ENCODE peak calls at places on chromosomes 12 and 14, in nine cellular contexts. V is IMR-90; J is cardiac fibroblast; P is astrocyte of the spinal cord; G is activated CD8-positive, alpha-beta memory T cell treated with anti-CD3 and anti-CD28 coated beads for 1 hour; X is NCI-H345; H is astrocyte; M is GM18507; S is posterior cingulate gyrus. L is an unnamed sample.

GRCh38 chr14:78848234-78848820 is 678.2 kb downstream of the NRXN3 start:
- DNase-seq in V (peak), P (peak), S (peak), M (no peak), X (peak), J (peak), H (peak), G (no peak), L (no peak)

GRCh38 chr12:7637641-7638040 is 28.1 kb downstream of the APOBEC1 start:
- DNase-seq in S (no peak), G (no peak), P (no peak), J (no peak), X (no peak), V (no peak), M (no peak), H (no peak), L (no peak)

GRCh38 chr14:63650336-63650952 is 8.8 kb upstream of the WDR89 start:
- DNase-seq in X (no peak), V (peak), J (peak), M (no peak), H (no peak), P (no peak), G (peak), S (no peak), L (peak)

GRCh38 chr14:75724414-75725204 is 63.6 kb downstream of the TTLL5 start:
- DNase-seq in H (no peak), S (no peak), V (no peak), M (no peak), X (no peak), J (no peak), P (no peak), G (no peak), L (no peak)

GRCh38 chr12:63766498-63766897 is 13.2 kb upstream of the RXYLT1 start:
- DNase-seq in V (no peak), S (no peak), J (no peak), X (no peak), M (no peak), P (no peak), G (no peak), H (no peak), L (no peak)

GRCh38 chr14:72665259-72665658 is 228.6 kb downstream of the DPF3 start:
- DNase-seq in V (peak), X (no peak), M (no peak), P (peak), G (no peak), S (no peak), J (peak), H (peak), L (no peak)

GRCh38 chr12:12121022-12121421 is 50.3 kb downstream of the BCL2L14 start:
- DNase-seq in J (no peak), X (no peak), S (no peak), G (no peak), H (no peak), M (no peak), V (no peak), P (no peak), L (no peak)

GRCh38 chr12:66113471-66113870 is 17.1 kb downstream of the LLPH start:
- DNase-seq in X (no peak), J (no peak), V (no peak), P (no peak), H (no peak), M (no peak), S (no peak), G (no peak), L (no peak)

GRCh38 chr14:53365516-53366130 is 212.5 kb upstream of the DDHD1 start:
- DNase-seq in J (peak), P (peak), G (no peak), S (no peak), M (no peak), H (peak), X (no peak), V (peak), L (no peak)

GRCh38 chr14:76829016-76829365 is 2.8 kb downstream of the LRRC74A start:
- DNase-seq in P (no peak), G (no peak), M (no peak), S (no peak), J (peak), X (no peak), V (no peak), H (no peak), L (no peak)

GRCh38 chr12:110071504-110071903 is 23.2 kb upstream of the C12orf76 start:
- DNase-seq in M (no peak), X (no peak), S (no peak), H (no peak), J (no peak), P (no peak), G (no peak), V (no peak), L (no peak)

GRCh38 chr14:96748371-96748770 is 48.8 kb upstream of the VRK1 start:
- DNase-seq in J (no peak), P (no peak), V (no peak), M (no peak), S (no peak), H (no peak), G (no peak), X (peak), L (no peak)

GRCh38 chr14:68547305-68548193 is 245.3 kb downstream of the ZFP36L1 start:
- DNase-seq in G (no peak), P (peak), M (no peak), V (peak), S (no peak), X (no peak), J (peak), H (peak), L (no peak)

GRCh38 chr12:79454338-79454777 is 236.4 kb downstream of the PAWR start:
- DNase-seq in G (no peak), H (peak), P (peak), S (no peak), J (peak), V (peak), X (no peak), M (no peak), L (no peak)

GRCh38 chr14:105281354-105282097 is 19.3 kb downstream of the BRF1 start:
- DNase-seq in G (no peak), X (no peak), S (peak), V (peak), P (peak), M (peak), J (peak), H (peak), L (no peak)

GRCh38 chr12:97151481-97151880 is 244.4 kb downstream of the NEDD1 start:
- DNase-seq in G (no peak), J (no peak), S (no peak), P (peak), X (no peak), M (no peak), H (peak), V (no peak), L (no peak)

GRCh38 chr14:38992067-38992835 is 110.8 kb downstream of the SEC23A start:
- DNase-seq in X (no peak), H (no peak), M (no peak), V (no peak), G (no peak), P (no peak), J (peak), S (no peak), L (no peak)

GRCh38 chr14:49505026-49505766 is 81.0 kb downstream of the RPS29 start:
- DNase-seq in X (no peak), H (peak), S (no peak), P (no peak), M (no peak), V (peak), J (no peak), G (no peak), L (no peak)

GRCh38 chr12:46699986-46700385 is 125.8 kb downstream of the SLC38A4 start:
- DNase-seq in M (no peak), H (no peak), J (no peak), S (no peak), G (no peak), P (no peak), X (no peak), V (no peak), L (no peak)

GRCh38 chr12:52891044-52891443 is 13.8 kb downstream of the KRT8 start:
- DNase-seq in X (no peak), P (no peak), H (no peak), V (no peak), G (no peak), S (no peak), J (no peak), M (no peak), L (no peak)

GRCh38 chr12:38156497-38157245 is 159.9 kb upstream of the ALG10B start:
- DNase-seq in G (no peak), V (no peak), M (no peak), H (no peak), J (no peak), P (no peak), S (no peak), X (no peak), L (no peak)

GRCh38 chr12:108572166-108572790 is 9.9 kb downstream of the ISCU start:
- DNase-seq in M (no peak), J (no peak), G (no peak), X (no peak), S (no peak), P (no peak), V (no peak), H (peak), L (no peak)

GRCh38 chr14:63045612-63046320 is 508 bp upstream of the KCNH5 start:
- DNase-seq in G (no peak), H (peak), V (peak), P (peak), J (peak), M (no peak), X (peak), S (peak), L (no peak)

GRCh38 chr14:94135476-94135875 is 6.1 kb upstream of the IFI27L2 start:
- DNase-seq in V (no peak), H (no peak), G (no peak), X (no peak), S (no peak), M (no peak), P (no peak), J (no peak), L (no peak)

GRCh38 chr12:46342562-46343033 is 30.0 kb downstream of the SLC38A2 start:
- DNase-seq in M (no peak), X (no peak), J (peak), H (peak), G (no peak), S (peak), V (peak), P (peak), L (peak)

GRCh38 chr14:68834816-68835215 is 41.9 kb upstream of the ZFP36L1 start:
- DNase-seq in V (no peak), G (no peak), J (no peak), H (no peak), X (no peak), S (no peak), M (no peak), P (no peak), L (no peak)

L was measured in stimulated activated CD8-positive, alpha-beta memory T cell treated with anti-CD3 and anti-CD28 coated beads, Interleukin-7, amount 100 ng/mL, for 1 hour.